ENCODE peak calls at places on chromosomes 12 and 14, in five cellular contexts. One of them, this sample, is unnamed.

GRCh38 chr12:34126239-34126641 is 103.9 kb downstream of the ALG10 start:
- DNase-seq in A549: no peak
- DNase-seq in germinal center: no peak
- DNase-seq in breast epithelium: no peak
- DNase-seq in ACHN: peak
- DNase-seq in this sample: no peak

GRCh38 chr12:110201995-110202394 is 77.8 kb downstream of the IFT81 start:
- DNase-seq in A549: no peak
- DNase-seq in germinal center: no peak
- DNase-seq in breast epithelium: no peak
- DNase-seq in ACHN: no peak
- DNase-seq in this sample: no peak

GRCh38 chr14:61526405-61527312 is 168.7 kb upstream of the HIF1A start:
- DNase-seq in A549: no peak
- DNase-seq in germinal center: no peak
- DNase-seq in breast epithelium: peak
- DNase-seq in ACHN: no peak
- DNase-seq in this sample: no peak

GRCh38 chr14:81234268-81234667 is 13.5 kb upstream of the GTF2A1 start:
- DNase-seq in A549: no peak
- DNase-seq in germinal center: no peak
- DNase-seq in breast epithelium: no peak
- DNase-seq in ACHN: peak
- DNase-seq in this sample: no peak

GRCh38 chr14:54627718-54628345 is 60.9 kb downstream of the SAMD4A start:
- DNase-seq in A549: no peak
- DNase-seq in germinal center: peak
- DNase-seq in breast epithelium: no peak
- DNase-seq in ACHN: no peak
- DNase-seq in this sample: no peak

GRCh38 chr14:63343878-63344277 is 25.1 kb upstream of the GPHB5 start:
- DNase-seq in A549: no peak
- DNase-seq in germinal center: no peak
- DNase-seq in breast epithelium: no peak
- DNase-seq in ACHN: no peak
- DNase-seq in this sample: no peak

GRCh38 chr12:119479121-119479561 is 114.4 kb upstream of the TMEM233 start:
- DNase-seq in A549: no peak
- DNase-seq in germinal center: no peak
- DNase-seq in breast epithelium: peak
- DNase-seq in ACHN: no peak
- DNase-seq in this sample: no peak

GRCh38 chr12:123271182-123271491 is 519 bp downstream of the CDK2AP1 start:
- DNase-seq in A549: peak
- DNase-seq in germinal center: peak
- DNase-seq in breast epithelium: no peak
- DNase-seq in ACHN: peak
- DNase-seq in this sample: peak

GRCh38 chr12:4871514-4871913 is 38.2 kb upstream of the KCNA1 start:
- DNase-seq in A549: no peak
- DNase-seq in germinal center: no peak
- DNase-seq in breast epithelium: no peak
- DNase-seq in ACHN: no peak
- DNase-seq in this sample: no peak

GRCh38 chr14:101039031-101039754 is 135.7 kb upstream of the RTL1 start:
- DNase-seq in A549: no peak
- DNase-seq in germinal center: no peak
- DNase-seq in breast epithelium: no peak
- DNase-seq in ACHN: no peak
- DNase-seq in this sample: no peak

GRCh38 chr14:98498019-98498885 is 773.7 kb downstream of the BCL11B start:
- DNase-seq in A549: no peak
- DNase-seq in germinal center: no peak
- DNase-seq in breast epithelium: no peak
- DNase-seq in ACHN: no peak
- DNase-seq in this sample: no peak

GRCh38 chr14:59321184-59321952 is 132.9 kb downstream of the DAAM1 start:
- DNase-seq in A549: no peak
- DNase-seq in germinal center: no peak
- DNase-seq in breast epithelium: no peak
- DNase-seq in ACHN: no peak
- DNase-seq in this sample: no peak

GRCh38 chr12:103806807-103807206 is 34.2 kb downstream of the NT5DC3 start:
- DNase-seq in A549: no peak
- DNase-seq in germinal center: no peak
- DNase-seq in breast epithelium: no peak
- DNase-seq in ACHN: no peak
- DNase-seq in this sample: no peak

GRCh38 chr12:117441751-117442150 is 80.3 kb upstream of the NOS1 start:
- DNase-seq in A549: peak
- DNase-seq in germinal center: no peak
- DNase-seq in breast epithelium: peak
- DNase-seq in ACHN: peak
- DNase-seq in this sample: no peak

GRCh38 chr12:115597157-115597712 is 680.3 kb downstream of the MED13L start:
- DNase-seq in A549: no peak
- DNase-seq in germinal center: no peak
- DNase-seq in breast epithelium: no peak
- DNase-seq in ACHN: no peak
- DNase-seq in this sample: no peak

GRCh38 chr14:60777856-60778578 is 43.5 kb downstream of the MNAT1 start:
- DNase-seq in A549: peak
- DNase-seq in germinal center: no peak
- DNase-seq in breast epithelium: no peak
- DNase-seq in ACHN: peak
- DNase-seq in this sample: no peak

GRCh38 chr14:82009076-82009475 is 475.4 kb upstream of the SEL1L start:
- DNase-seq in A549: no peak
- DNase-seq in germinal center: no peak
- DNase-seq in breast epithelium: no peak
- DNase-seq in ACHN: peak
- DNase-seq in this sample: no peak

GRCh38 chr14:99699861-99700260 is 15.8 kb downstream of the CYP46A1 start:
- DNase-seq in A549: no peak
- DNase-seq in germinal center: no peak
- DNase-seq in breast epithelium: no peak
- DNase-seq in ACHN: no peak
- DNase-seq in this sample: no peak

GRCh38 chr14:50875359-50876090 is 3.7 kb downstream of the ABHD12B start:
- DNase-seq in A549: no peak
- DNase-seq in germinal center: no peak
- DNase-seq in breast epithelium: no peak
- DNase-seq in ACHN: no peak
- DNase-seq in this sample: peak

GRCh38 chr12:115261249-115261648 is 577.3 kb upstream of the TBX3 start:
- DNase-seq in A549: no peak
- DNase-seq in germinal center: no peak
- DNase-seq in breast epithelium: no peak
- DNase-seq in ACHN: no peak
- DNase-seq in this sample: no peak

GRCh38 chr14:64983439-64984310 is 3.0 kb upstream of the FNTB start:
- DNase-seq in A549: peak
- DNase-seq in germinal center: peak
- DNase-seq in breast epithelium: no peak
- DNase-seq in ACHN: peak
- DNase-seq in this sample: no peak